ENCODE peak calls at places on chromosomes 12 and 14, in seven cellular contexts. E, B, R, F, T, N and G are unnamed samples.

GRCh38 chr12:50520808-50521207 is 16.0 kb downstream of the DIP2B start:
- DNase-seq in E (no peak), B (no peak), R (no peak), F (no peak), T (no peak), N (no peak), G (no peak)

GRCh38 chr12:26188132-26188531 is 7.2 kb upstream of the SSPN start:
- DNase-seq in E (no peak), B (no peak), R (no peak), F (no peak), T (no peak), N (no peak), G (no peak)

GRCh38 chr12:53059434-53060063 is 9.7 kb downstream of the TNS2 start:
- DNase-seq in E (no peak), B (no peak), R (no peak), F (no peak), T (no peak), N (no peak), G (no peak)

GRCh38 chr14:91693342-91693741 is 38.5 kb downstream of the CATSPERB start:
- DNase-seq in E (no peak), B (no peak), R (no peak), F (no peak), T (no peak), N (peak), G (no peak)

GRCh38 chr14:53355581-53356112 is 202.5 kb upstream of the DDHD1 start:
- DNase-seq in E (peak), B (no peak), R (peak), F (no peak), T (no peak), N (no peak), G (peak)

GRCh38 chr12:15005064-15005463 is 32.2 kb downstream of the PDE6H start:
- DNase-seq in E (no peak), B (no peak), R (no peak), F (no peak), T (no peak), N (no peak), G (peak)

GRCh38 chr12:77686760-77687159 is 143.9 kb upstream of the NAV3 start:
- DNase-seq in E (no peak), B (no peak), R (no peak), F (no peak), T (no peak), N (no peak), G (no peak)

GRCh38 chr12:57772429-57773322 is at the start of gene EEF1AKMT3:
- DNase-seq in E (no peak), B (peak), R (no peak), F (peak), T (no peak), N (peak), G (peak)

GRCh38 chr12:83046019-83046418 is 359.3 kb downstream of the TMTC2 start:
- DNase-seq in E (no peak), B (no peak), R (no peak), F (peak), T (no peak), N (no peak), G (no peak)

GRCh38 chr12:91551927-91552326 is 369.3 kb upstream of the DCN start:
- DNase-seq in E (no peak), B (no peak), R (no peak), F (no peak), T (no peak), N (no peak), G (no peak)

DNA sequence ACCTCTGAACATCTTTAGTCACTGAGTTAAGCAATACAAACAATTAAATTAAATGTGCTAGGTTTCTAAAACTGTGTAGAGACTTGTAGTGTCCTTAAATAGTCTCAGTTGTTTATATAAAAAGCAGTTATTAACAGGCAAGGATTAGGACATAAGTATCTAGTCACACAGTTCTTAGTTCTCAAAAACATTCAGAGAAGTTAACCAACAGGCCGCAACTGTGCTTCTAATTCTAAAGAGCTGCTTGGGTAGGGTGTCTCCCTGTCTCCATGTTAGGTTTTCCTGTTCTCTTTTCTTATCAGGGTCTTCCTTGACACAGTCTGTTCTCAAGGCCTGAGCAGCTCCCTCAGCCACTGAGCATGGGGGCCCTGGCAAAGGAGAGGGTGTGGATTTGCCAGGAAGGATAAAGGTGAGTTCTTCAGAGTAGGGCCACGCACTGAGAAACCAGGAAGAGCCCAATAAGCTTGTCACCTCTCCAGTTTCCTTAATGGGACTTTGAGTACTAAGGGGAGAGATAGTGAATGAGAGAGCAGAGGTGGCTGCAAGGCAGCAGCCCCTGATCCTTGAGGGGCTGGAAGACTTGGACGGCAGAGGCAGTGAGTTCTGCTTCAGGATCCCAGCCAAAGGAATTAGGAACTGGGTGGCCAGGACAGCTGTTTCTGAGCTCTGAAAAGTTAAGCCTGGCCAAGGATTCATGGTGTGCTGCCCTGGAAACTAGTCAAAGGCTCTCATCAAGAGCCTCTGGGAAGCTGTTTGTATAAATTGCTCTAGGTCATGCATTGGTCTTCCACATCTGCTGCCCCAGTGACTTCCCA is 177.3 kb downstream of the MYRFL start:
- DNase-seq in E (no peak), B (no peak), R (no peak), F (no peak), T (no peak), N (no peak), G (no peak)
- TF ChIP-seq JUND in E (no peak), B (no peak), R (no peak), F (no peak), T (no peak), N (no peak), G (no peak)

GRCh38 chr12:93080452-93080851 is 151.4 kb upstream of the EEA1 start:
- DNase-seq in E (no peak), B (no peak), R (peak), F (no peak), T (no peak), N (no peak), G (no peak)

GRCh38 chr12:93079271-93079670 is 150.2 kb upstream of the EEA1 start:
- DNase-seq in E (no peak), B (no peak), R (no peak), F (no peak), T (no peak), N (no peak), G (no peak)

GRCh38 chr12:93079976-93080375 is 150.9 kb upstream of the EEA1 start:
- DNase-seq in E (no peak), B (no peak), R (no peak), F (no peak), T (no peak), N (no peak), G (no peak)

GRCh38 chr12:93081810-93082165 is 152.7 kb upstream of the EEA1 start:
- DNase-seq in E (no peak), B (no peak), R (no peak), F (no peak), T (no peak), N (no peak), G (no peak)

DNA sequence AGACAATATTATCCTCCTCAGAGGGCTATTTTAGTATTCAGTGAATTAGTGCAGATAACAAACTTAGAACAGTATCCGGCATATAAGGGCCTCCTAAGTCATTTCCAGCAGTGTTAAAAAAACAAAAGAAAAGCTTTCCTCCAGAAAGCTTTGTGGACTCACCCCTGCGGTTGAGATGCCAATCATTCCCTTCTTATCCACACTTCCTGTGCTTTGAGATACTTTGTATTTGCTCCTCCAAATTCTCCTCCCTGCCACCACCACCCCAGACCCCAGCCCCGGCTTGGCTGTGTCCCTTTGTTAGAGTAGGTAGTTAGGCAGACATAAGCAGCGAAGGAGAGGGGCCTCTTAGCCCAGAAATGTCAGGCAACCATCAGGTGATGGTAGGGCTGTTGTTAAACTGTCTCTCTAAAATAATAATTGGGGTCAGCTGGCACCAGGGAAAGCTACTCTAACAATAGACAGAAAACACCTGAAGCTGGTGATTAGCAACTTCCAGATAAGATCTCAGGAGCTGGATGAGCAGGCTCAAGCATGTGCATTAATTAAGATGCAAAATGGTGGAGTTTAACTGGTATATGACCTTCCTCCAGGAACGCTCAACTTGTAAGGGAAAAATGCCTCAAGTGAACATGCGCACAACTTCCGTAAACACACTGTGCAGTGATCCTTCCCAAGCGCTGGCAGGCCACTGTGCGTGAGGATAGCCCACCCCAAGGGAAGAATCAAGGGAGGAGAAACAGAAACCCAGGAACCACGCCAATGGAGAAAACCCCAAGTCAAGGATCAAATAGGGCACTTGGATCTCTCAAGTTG is 152.1 kb upstream of the EEA1 start:
- DNase-seq in E (no peak), B (no peak), R (no peak), F (no peak), T (no peak), N (peak), G (peak)
- TF ChIP-seq JUND in E (no peak), B (no peak), R (no peak), F (no peak), T (no peak), N (no peak), G (no peak)

GRCh38 chr14:95258156-95258555 is 61.6 kb downstream of the CLMN start:
- DNase-seq in E (no peak), B (no peak), R (no peak), F (no peak), T (no peak), N (no peak), G (no peak)

GRCh38 chr14:95262511-95262891 is 57.2 kb downstream of the CLMN start:
- DNase-seq in E (no peak), B (no peak), R (no peak), F (no peak), T (no peak), N (no peak), G (no peak)

GRCh38 chr14:95258754-95259593 is 60.7 kb downstream of the CLMN start:
- DNase-seq in E (no peak), B (no peak), R (no peak), F (peak), T (no peak), N (no peak), G (no peak)

GRCh38 chr14:95261616-95262510 is 57.8 kb downstream of the CLMN start:
- DNase-seq in E (no peak), B (no peak), R (no peak), F (no peak), T (no peak), N (no peak), G (no peak)

GRCh38 chr14:95260537-95261440 is 58.9 kb downstream of the CLMN start:
- DNase-seq in E (no peak), B (no peak), R (no peak), F (no peak), T (no peak), N (no peak), G (no peak)
- TF ChIP-seq JUND in E (peak), B (no peak), R (no peak), F (no peak), T (no peak), N (no peak), G (no peak)

DNA sequence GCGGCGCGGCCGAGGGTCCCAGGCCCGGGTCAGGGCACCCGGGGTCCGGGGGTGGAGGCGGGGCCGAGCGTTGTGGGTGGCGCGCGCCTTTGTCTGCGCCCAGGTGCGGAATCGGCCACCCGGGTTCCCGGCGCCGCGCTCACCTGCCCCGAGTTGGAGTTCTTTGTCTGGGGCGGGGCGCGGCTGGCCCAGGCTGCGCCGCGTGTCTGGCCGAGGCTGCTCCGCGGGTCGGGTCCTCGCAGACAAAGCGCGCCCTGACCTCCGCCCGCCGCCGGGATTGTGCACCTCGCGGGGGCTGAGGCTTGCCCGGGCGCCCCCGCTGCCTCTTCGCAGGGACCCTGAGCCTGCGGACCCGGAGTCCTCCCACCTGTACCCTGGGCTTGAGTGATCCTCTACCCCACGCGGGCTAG is 50.0 kb downstream of the LRCOL1 start:
- DNase-seq in E (no peak), B (peak), R (no peak), F (peak), T (no peak), N (no peak), G (peak)
- TF ChIP-seq JUND in E (no peak), B (no peak), R (no peak), F (no peak), T (no peak), N (no peak), G (no peak)

GRCh38 chr14:23694085-23694975 is 58.2 kb downstream of the DHRS2 start:
- DNase-seq in E (peak), B (peak), R (no peak), F (no peak), T (no peak), N (peak), G (peak)
- TF ChIP-seq JUND in E (no peak), B (no peak), R (no peak), F (no peak), T (no peak), N (no peak), G (no peak)

DNA sequence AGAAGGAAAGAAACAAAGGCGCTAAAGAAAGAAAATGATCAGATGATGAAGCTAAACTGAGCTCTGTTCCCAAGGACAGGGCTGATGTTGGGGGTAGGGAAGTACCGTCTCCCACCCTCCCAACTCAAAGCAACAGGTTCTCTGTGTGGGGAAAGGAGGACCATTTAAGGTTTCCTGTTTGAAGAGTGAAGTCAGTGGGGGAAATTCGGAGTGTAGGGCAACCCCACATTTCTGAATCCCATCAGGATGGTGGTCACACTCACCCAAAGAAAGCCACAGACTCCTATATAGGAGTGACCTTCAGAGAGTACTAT is 131.1 kb downstream of the KSR2 start:
- DNase-seq in E (no peak), B (no peak), R (no peak), F (no peak), T (no peak), N (no peak), G (no peak)
- TF ChIP-seq JUND in E (no peak), B (no peak), R (no peak), F (no peak), T (no peak), N (no peak), G (no peak)

DNA sequence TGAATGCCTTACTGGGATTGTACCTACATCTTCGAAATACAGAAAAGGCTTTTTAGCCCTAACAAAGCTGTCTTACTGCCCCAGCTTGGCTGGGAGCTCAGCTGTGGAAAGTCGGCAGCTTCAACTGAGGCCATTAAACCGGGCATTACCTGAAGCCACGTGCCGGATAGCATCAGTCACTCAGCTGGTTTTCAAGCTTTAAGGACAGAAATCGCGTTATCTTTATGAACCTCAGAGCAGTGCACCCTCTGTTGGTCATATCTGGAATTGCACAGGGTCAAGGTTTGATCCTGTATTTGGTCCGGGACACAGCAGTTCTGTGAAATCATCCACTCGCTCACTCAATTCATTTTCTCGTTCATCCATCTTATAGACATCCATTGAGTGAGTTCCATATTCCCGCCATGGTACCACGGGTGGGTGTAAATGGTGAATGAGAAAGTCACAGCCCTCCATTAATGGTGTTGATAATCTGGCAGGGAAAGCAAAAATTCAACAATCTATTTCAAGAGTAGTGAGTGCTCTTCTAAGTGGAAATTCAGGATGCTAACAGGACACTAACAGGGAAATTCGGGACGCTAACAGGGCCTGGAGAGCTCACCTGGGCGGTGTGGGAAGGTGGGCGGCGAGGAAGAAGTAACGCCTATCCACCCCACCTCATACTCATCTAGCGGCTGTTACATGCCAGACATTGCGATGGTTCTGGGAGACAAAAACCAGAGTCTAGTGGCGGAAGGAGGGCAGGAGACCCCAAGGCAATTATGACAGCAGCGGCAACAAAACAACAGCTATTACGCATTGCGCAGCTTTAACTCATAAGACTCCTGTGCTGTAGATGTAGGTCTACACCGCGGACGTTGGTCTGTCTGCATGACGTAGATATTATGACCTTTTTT is 60.6 kb upstream of the TCL1A start:
- DNase-seq in E (peak), B (peak), R (no peak), F (peak), T (peak), N (peak), G (peak)
- TF ChIP-seq JUND in E (no peak), B (no peak), R (no peak), F (no peak), T (no peak), N (no peak), G (no peak)